ENCODE peak calls at places on chromosome 9, in ten cellular contexts. One of them, this sample, is unnamed. For H3K4me1 and H3K36me3, the result is how much of the 10 kb centered on the place peaks cover.

GRCh38 chr9:129834489-129835127 is 467 bp downstream of the C9orf78 start:
- DNase-seq in GM23338: no peak
- DNase-seq in heart right ventricle: no peak
- DNase-seq in spleen: peak
- DNase-seq in A673: no peak
- DNase-seq in H1: no peak
- DNase-seq in endodermal cell: no peak
- DNase-seq in fibroblast of lung: no peak
- DNase-seq in left ventricle myocardium inferior: no peak
- DNase-seq in tibial nerve: no peak
- DNase-seq in this sample: no peak

GRCh38 chr9:27118916-27119315 is 9.9 kb downstream of the TEK start:
- DNase-seq in GM23338: no peak
- DNase-seq in heart right ventricle: no peak
- DNase-seq in spleen: no peak
- DNase-seq in A673: no peak
- DNase-seq in H1: no peak
- DNase-seq in endodermal cell: no peak
- DNase-seq in fibroblast of lung: peak
- DNase-seq in left ventricle myocardium inferior: no peak
- DNase-seq in tibial nerve: no peak
- DNase-seq in this sample: no peak

GRCh38 chr9:136762915-136763648 is 1.2 kb downstream of the LCN15 start:
- DNase-seq in GM23338: peak
- DNase-seq in heart right ventricle: peak
- DNase-seq in spleen: no peak
- DNase-seq in A673: peak
- DNase-seq in H1: peak
- DNase-seq in endodermal cell: peak
- DNase-seq in fibroblast of lung: peak
- DNase-seq in left ventricle myocardium inferior: peak
- DNase-seq in tibial nerve: no peak
- DNase-seq in this sample: peak

GRCh38 chr9:36945999-36946398 is 88.1 kb downstream of the PAX5 start:
- DNase-seq in GM23338: no peak
- DNase-seq in heart right ventricle: no peak
- DNase-seq in spleen: no peak
- DNase-seq in A673: no peak
- DNase-seq in H1: no peak
- DNase-seq in endodermal cell: peak
- DNase-seq in fibroblast of lung: no peak
- DNase-seq in left ventricle myocardium inferior: no peak
- DNase-seq in tibial nerve: no peak
- DNase-seq in this sample: no peak

GRCh38 chr9:1978941-1979340 is 36.2 kb upstream of the SMARCA2 start:
- DNase-seq in GM23338: no peak
- DNase-seq in heart right ventricle: no peak
- DNase-seq in spleen: no peak
- DNase-seq in A673: no peak
- DNase-seq in H1: no peak
- DNase-seq in endodermal cell: no peak
- DNase-seq in fibroblast of lung: peak
- DNase-seq in left ventricle myocardium inferior: no peak
- DNase-seq in tibial nerve: no peak
- DNase-seq in this sample: no peak

GRCh38 chr9:108412755-108413154 is 443.0 kb downstream of the ACTL7B start:
- DNase-seq in GM23338: peak
- DNase-seq in heart right ventricle: no peak
- DNase-seq in spleen: no peak
- DNase-seq in A673: peak
- DNase-seq in H1: peak
- DNase-seq in endodermal cell: peak
- DNase-seq in fibroblast of lung: peak
- DNase-seq in left ventricle myocardium inferior: no peak
- DNase-seq in tibial nerve: no peak
- DNase-seq in this sample: peak

GRCh38 chr9:9003184-9003583 is 1203.6 kb upstream of the DMAC1 start:
- DNase-seq in GM23338: peak
- DNase-seq in heart right ventricle: no peak
- DNase-seq in spleen: no peak
- DNase-seq in A673: no peak
- DNase-seq in H1: no peak
- DNase-seq in endodermal cell: peak
- DNase-seq in fibroblast of lung: peak
- DNase-seq in left ventricle myocardium inferior: no peak
- DNase-seq in tibial nerve: no peak
- DNase-seq in this sample: no peak

GRCh38 chr9:85743290-85744128 is 1.8 kb upstream of the AGTPBP1 start:
- DNase-seq in GM23338: peak
- DNase-seq in heart right ventricle: no peak
- DNase-seq in spleen: peak
- DNase-seq in A673: peak
- DNase-seq in H1: no peak
- DNase-seq in endodermal cell: peak
- DNase-seq in fibroblast of lung: peak
- DNase-seq in left ventricle myocardium inferior: no peak
- DNase-seq in tibial nerve: no peak
- DNase-seq in this sample: no peak

GRCh38 chr9:14910178-14910805 is at the start of gene FREM1:
- DNase-seq in GM23338: peak
- DNase-seq in heart right ventricle: peak
- DNase-seq in spleen: no peak
- DNase-seq in A673: peak
- DNase-seq in H1: peak
- DNase-seq in endodermal cell: peak
- DNase-seq in fibroblast of lung: peak
- DNase-seq in left ventricle myocardium inferior: peak
- DNase-seq in tibial nerve: peak
- DNase-seq in this sample: no peak

GRCh38 chr9:4936277-4936676 is 48.8 kb upstream of the JAK2 start:
- DNase-seq in GM23338: no peak
- DNase-seq in heart right ventricle: no peak
- DNase-seq in spleen: no peak
- DNase-seq in A673: no peak
- DNase-seq in H1: no peak
- DNase-seq in endodermal cell: no peak
- DNase-seq in fibroblast of lung: no peak
- DNase-seq in left ventricle myocardium inferior: no peak
- DNase-seq in tibial nerve: no peak
- DNase-seq in this sample: no peak

GRCh38 chr9:99531313-99531712 is 290.4 kb upstream of the NR4A3 start:
- DNase-seq in GM23338: no peak
- DNase-seq in heart right ventricle: no peak
- DNase-seq in spleen: no peak
- DNase-seq in A673: no peak
- DNase-seq in H1: no peak
- DNase-seq in endodermal cell: no peak
- DNase-seq in fibroblast of lung: no peak
- DNase-seq in left ventricle myocardium inferior: no peak
- DNase-seq in tibial nerve: no peak
- DNase-seq in this sample: no peak

GRCh38 chr9:124810513-124811355 is 33.8 kb downstream of the OLFML2A start:
- DNase-seq in GM23338: peak
- DNase-seq in heart right ventricle: no peak
- DNase-seq in spleen: no peak
- DNase-seq in A673: no peak
- DNase-seq in H1: peak
- DNase-seq in endodermal cell: peak
- DNase-seq in fibroblast of lung: peak
- DNase-seq in left ventricle myocardium inferior: no peak
- DNase-seq in tibial nerve: no peak
- DNase-seq in this sample: peak

DNA sequence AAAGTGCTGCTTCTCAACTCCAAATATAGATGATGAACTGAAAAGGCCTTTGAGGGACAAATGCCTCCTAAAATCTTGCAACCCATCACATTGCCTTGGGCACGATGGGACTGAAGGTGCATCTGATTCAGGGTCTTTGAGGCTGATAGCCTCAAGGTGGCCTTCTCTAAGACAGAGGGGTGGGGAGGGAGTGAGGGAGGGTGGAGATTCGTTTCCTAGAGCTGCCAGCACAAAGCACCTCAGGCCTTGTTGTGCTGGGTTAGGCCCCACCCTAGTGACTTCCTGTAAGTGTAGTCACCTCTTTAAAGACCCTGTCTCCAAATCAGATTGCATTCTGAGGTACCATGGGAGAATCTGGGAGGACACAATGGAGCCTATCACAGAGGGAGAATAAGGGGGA is 57.1 kb downstream of the BARX1 start:
- DNase-seq in GM23338: no peak
- DNase-seq in heart right ventricle: no peak
- DNase-seq in spleen: peak
- DNase-seq in A673: no peak
- DNase-seq in H1: no peak
- DNase-seq in endodermal cell: peak
- DNase-seq in fibroblast of lung: no peak
- DNase-seq in left ventricle myocardium inferior: no peak
- DNase-seq in tibial nerve: no peak
- DNase-seq in this sample: no peak
- H3K27ac ChIP-seq in GM23338: no peak
- H3K27ac ChIP-seq in heart right ventricle: no peak
- H3K27ac ChIP-seq in spleen: no peak
- H3K27ac ChIP-seq in A673: no peak
- H3K27ac ChIP-seq in H1: no peak
- H3K27ac ChIP-seq in endodermal cell: no peak
- H3K27ac ChIP-seq in fibroblast of lung: no peak
- H3K27ac ChIP-seq in left ventricle myocardium inferior: no peak
- H3K27ac ChIP-seq in tibial nerve: no peak
- H3K27ac ChIP-seq in this sample: no peak

DNA sequence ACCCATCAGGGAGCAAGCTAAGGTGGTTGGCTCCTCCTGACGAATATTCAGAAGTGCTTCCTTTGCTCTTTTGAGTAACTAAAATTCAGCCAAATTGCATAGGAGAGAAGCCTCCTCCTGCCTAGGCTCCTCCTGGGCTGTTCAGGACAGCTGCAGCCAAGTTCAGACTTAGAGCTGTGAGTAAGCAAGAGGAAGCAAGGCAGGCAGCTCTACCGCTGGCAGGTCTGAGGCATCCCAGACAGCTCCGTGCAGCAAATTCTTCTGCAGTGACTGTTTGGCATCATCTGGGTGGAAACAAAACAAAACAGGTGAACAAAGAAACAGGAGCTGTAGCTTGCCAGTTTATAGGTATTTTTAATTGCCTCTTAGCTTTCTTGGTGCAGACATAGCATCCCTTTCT is 421.0 kb downstream of the GADD45G start:
- DNase-seq in GM23338: no peak
- DNase-seq in heart right ventricle: no peak
- DNase-seq in spleen: peak
- DNase-seq in A673: no peak
- DNase-seq in H1: no peak
- DNase-seq in endodermal cell: no peak
- DNase-seq in fibroblast of lung: peak
- DNase-seq in left ventricle myocardium inferior: no peak
- DNase-seq in tibial nerve: no peak
- DNase-seq in this sample: no peak
- H3K4me1 ChIP-seq in GM23338: under half
- H3K4me1 ChIP-seq in heart right ventricle: under half
- H3K4me1 ChIP-seq in spleen: under half
- H3K4me1 ChIP-seq in A673: under half
- H3K4me1 ChIP-seq in H1: under half
- H3K4me1 ChIP-seq in endodermal cell: under half
- H3K4me1 ChIP-seq in fibroblast of lung: under half
- H3K4me1 ChIP-seq in left ventricle myocardium inferior: under half
- H3K4me1 ChIP-seq in tibial nerve: under half
- H3K4me1 ChIP-seq in this sample: under half

GRCh38 chr9:120778758-120779157 is 14.5 kb downstream of the FBXW2 start:
- DNase-seq in GM23338: no peak
- DNase-seq in heart right ventricle: no peak
- DNase-seq in spleen: no peak
- DNase-seq in A673: no peak
- DNase-seq in H1: no peak
- DNase-seq in endodermal cell: no peak
- DNase-seq in fibroblast of lung: no peak
- DNase-seq in left ventricle myocardium inferior: no peak
- DNase-seq in tibial nerve: no peak
- DNase-seq in this sample: no peak

GRCh38 chr9:120777229-120777628 is 16.0 kb downstream of the FBXW2 start:
- DNase-seq in GM23338: no peak
- DNase-seq in heart right ventricle: no peak
- DNase-seq in spleen: no peak
- DNase-seq in A673: no peak
- DNase-seq in H1: no peak
- DNase-seq in endodermal cell: no peak
- DNase-seq in fibroblast of lung: no peak
- DNase-seq in left ventricle myocardium inferior: no peak
- DNase-seq in tibial nerve: no peak
- DNase-seq in this sample: no peak

GRCh38 chr9:120780367-120780766 is 12.8 kb downstream of the FBXW2 start:
- DNase-seq in GM23338: no peak
- DNase-seq in heart right ventricle: no peak
- DNase-seq in spleen: no peak
- DNase-seq in A673: no peak
- DNase-seq in H1: no peak
- DNase-seq in endodermal cell: no peak
- DNase-seq in fibroblast of lung: no peak
- DNase-seq in left ventricle myocardium inferior: no peak
- DNase-seq in tibial nerve: no peak
- DNase-seq in this sample: no peak

GRCh38 chr9:120781236-120781635 is 12.0 kb downstream of the FBXW2 start:
- DNase-seq in GM23338: no peak
- DNase-seq in heart right ventricle: no peak
- DNase-seq in spleen: no peak
- DNase-seq in A673: no peak
- DNase-seq in H1: no peak
- DNase-seq in endodermal cell: no peak
- DNase-seq in fibroblast of lung: no peak
- DNase-seq in left ventricle myocardium inferior: no peak
- DNase-seq in tibial nerve: no peak
- DNase-seq in this sample: no peak

GRCh38 chr9:120779227-120779626 is 14.0 kb downstream of the FBXW2 start:
- DNase-seq in GM23338: no peak
- DNase-seq in heart right ventricle: no peak
- DNase-seq in spleen: no peak
- DNase-seq in A673: no peak
- DNase-seq in H1: no peak
- DNase-seq in endodermal cell: no peak
- DNase-seq in fibroblast of lung: no peak
- DNase-seq in left ventricle myocardium inferior: no peak
- DNase-seq in tibial nerve: no peak
- DNase-seq in this sample: no peak
- H3K36me3 ChIP-seq in GM23338: under half
- H3K36me3 ChIP-seq in heart right ventricle: under half
- H3K36me3 ChIP-seq in spleen: half or more
- H3K36me3 ChIP-seq in A673: under half
- H3K36me3 ChIP-seq in H1: under half
- H3K36me3 ChIP-seq in endodermal cell: half or more
- H3K36me3 ChIP-seq in fibroblast of lung: under half
- H3K36me3 ChIP-seq in left ventricle myocardium inferior: under half
- H3K36me3 ChIP-seq in tibial nerve: under half
- H3K36me3 ChIP-seq in this sample: under half

DNA sequence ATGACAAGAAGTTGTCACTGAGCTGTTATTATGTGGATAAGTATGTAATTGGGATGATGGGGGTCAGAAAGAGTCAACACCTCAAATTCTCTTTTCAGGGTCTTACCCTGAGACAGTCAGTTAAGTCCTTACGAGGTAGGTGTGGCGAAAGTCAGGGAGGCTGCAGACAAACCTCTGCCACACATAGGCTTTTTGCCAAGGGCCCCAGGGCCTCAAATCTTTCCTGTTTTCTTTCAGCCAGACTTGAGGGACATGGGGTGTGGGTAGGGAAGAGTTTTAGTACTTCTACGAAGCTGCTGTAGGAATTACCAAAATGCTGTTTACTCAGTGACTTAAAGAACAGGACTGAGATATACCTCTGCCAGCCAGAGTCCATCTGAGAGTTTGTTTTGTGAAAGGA is 13.8 kb downstream of the OR2S2 start:
- DNase-seq in GM23338: no peak
- DNase-seq in heart right ventricle: no peak
- DNase-seq in spleen: no peak
- DNase-seq in A673: no peak
- DNase-seq in H1: no peak
- DNase-seq in endodermal cell: no peak
- DNase-seq in fibroblast of lung: no peak
- DNase-seq in left ventricle myocardium inferior: no peak
- DNase-seq in tibial nerve: no peak
- DNase-seq in this sample: no peak
- H3K27ac ChIP-seq in GM23338: no peak
- H3K27ac ChIP-seq in heart right ventricle: peak
- H3K27ac ChIP-seq in spleen: no peak
- H3K27ac ChIP-seq in A673: no peak
- H3K27ac ChIP-seq in H1: no peak
- H3K27ac ChIP-seq in endodermal cell: no peak
- H3K27ac ChIP-seq in fibroblast of lung: no peak
- H3K27ac ChIP-seq in left ventricle myocardium inferior: peak
- H3K27ac ChIP-seq in tibial nerve: no peak
- H3K27ac ChIP-seq in this sample: no peak